ENCODE peak calls at places on chromosome 16, in ten cellular contexts. One of them, this sample, is unnamed.

GRCh38 chr16:30585022-30585399 is 486 bp downstream of the ZNF785 start:
- DNase-seq in stomach: no peak
- DNase-seq in HCT116: no peak
- DNase-seq in GM23338: peak; percentile 70
- DNase-seq in H1: no peak
- DNase-seq in Panc1: no peak
- DNase-seq in prostate gland: no peak
- DNase-seq in breast epithelium: no peak
- DNase-seq in GM12891: no peak
- DNase-seq in sigmoid colon: peak; percentile 66
- DNase-seq in this sample: peak; percentile 30

GRCh38 chr16:67641779-67642708 is 2.9 kb upstream of the CARMIL2 start:
- DNase-seq in sigmoid colon: peak; percentile 89
- DNase-seq in GM23338: no peak
- DNase-seq in prostate gland: peak; percentile 67
- DNase-seq in breast epithelium: peak; percentile 51
- DNase-seq in stomach: peak; percentile 75
- DNase-seq in HCT116: no peak
- DNase-seq in H1: no peak
- DNase-seq in Panc1: no peak
- DNase-seq in GM12891: no peak
- DNase-seq in this sample: no peak

GRCh38 chr16:84314814-84315213 is 20.1 kb downstream of the WFDC1 start:
- DNase-seq in Panc1: no peak
- DNase-seq in H1: no peak
- DNase-seq in prostate gland: no peak
- DNase-seq in sigmoid colon: peak; percentile 18
- DNase-seq in GM23338: no peak
- DNase-seq in stomach: no peak
- DNase-seq in GM12891: no peak
- DNase-seq in HCT116: no peak
- DNase-seq in breast epithelium: no peak
- DNase-seq in this sample: no peak

GRCh38 chr16:82750078-82750477 is 123.3 kb downstream of the CDH13 start:
- DNase-seq in H1: no peak
- DNase-seq in breast epithelium: no peak
- DNase-seq in sigmoid colon: no peak
- DNase-seq in GM23338: no peak
- DNase-seq in Panc1: no peak
- DNase-seq in stomach: no peak
- DNase-seq in prostate gland: no peak
- DNase-seq in HCT116: no peak
- DNase-seq in GM12891: no peak
- DNase-seq in this sample: no peak

GRCh38 chr16:77767211-77767610 is 21.2 kb upstream of the VAT1L start:
- DNase-seq in GM12891: no peak
- DNase-seq in HCT116: no peak
- DNase-seq in prostate gland: no peak
- DNase-seq in Panc1: no peak
- DNase-seq in stomach: no peak
- DNase-seq in sigmoid colon: no peak
- DNase-seq in breast epithelium: peak; percentile 27
- DNase-seq in GM23338: no peak
- DNase-seq in H1: no peak
- DNase-seq in this sample: no peak

GRCh38 chr16:52611817-52612673 is 65.1 kb upstream of the TOX3 start:
- DNase-seq in GM23338: no peak
- DNase-seq in H1: no peak
- DNase-seq in breast epithelium: no peak
- DNase-seq in HCT116: no peak
- DNase-seq in sigmoid colon: no peak
- DNase-seq in Panc1: no peak
- DNase-seq in prostate gland: no peak
- DNase-seq in GM12891: no peak
- DNase-seq in stomach: peak; percentile 44
- DNase-seq in this sample: peak; percentile 56

GRCh38 chr16:10240854-10241613 is 58.8 kb upstream of the GRIN2A start:
- DNase-seq in prostate gland: no peak
- DNase-seq in breast epithelium: no peak
- DNase-seq in sigmoid colon: no peak
- DNase-seq in stomach: no peak
- DNase-seq in Panc1: no peak
- DNase-seq in HCT116: no peak
- DNase-seq in H1: no peak
- DNase-seq in GM12891: no peak
- DNase-seq in GM23338: no peak
- DNase-seq in this sample: no peak

GRCh38 chr16:51607202-51607756 is 456.2 kb upstream of the SALL1 start:
- DNase-seq in breast epithelium: no peak
- DNase-seq in stomach: no peak
- DNase-seq in H1: no peak
- DNase-seq in prostate gland: no peak
- DNase-seq in HCT116: no peak
- DNase-seq in GM12891: no peak
- DNase-seq in GM23338: no peak
- DNase-seq in sigmoid colon: no peak
- DNase-seq in Panc1: no peak
- DNase-seq in this sample: no peak

GRCh38 chr16:87234601-87235000 is 82.6 kb downstream of the C16orf95 start:
- DNase-seq in GM12891: no peak
- DNase-seq in H1: no peak
- DNase-seq in breast epithelium: no peak
- DNase-seq in sigmoid colon: no peak
- DNase-seq in HCT116: no peak
- DNase-seq in Panc1: no peak
- DNase-seq in stomach: no peak
- DNase-seq in prostate gland: no peak
- DNase-seq in GM23338: no peak
- DNase-seq in this sample: no peak

GRCh38 chr16:57600048-57600835 is 28.2 kb upstream of the ADGRG1 start:
- DNase-seq in HCT116: peak; percentile 47
- DNase-seq in sigmoid colon: peak; percentile 62
- DNase-seq in GM12891: no peak
- DNase-seq in Panc1: no peak
- DNase-seq in GM23338: peak; percentile 88
- DNase-seq in breast epithelium: no peak
- DNase-seq in stomach: peak; percentile 79
- DNase-seq in prostate gland: peak; percentile 53
- DNase-seq in H1: peak; percentile 59
- DNase-seq in this sample: peak; percentile 75

GRCh38 chr16:89154390-89155183 is 17.0 kb upstream of the CDH15 start:
- DNase-seq in sigmoid colon: no peak
- DNase-seq in H1: no peak
- DNase-seq in breast epithelium: no peak
- DNase-seq in Panc1: no peak
- DNase-seq in prostate gland: no peak
- DNase-seq in HCT116: no peak
- DNase-seq in GM23338: no peak
- DNase-seq in stomach: no peak
- DNase-seq in GM12891: no peak
- DNase-seq in this sample: no peak

GRCh38 chr16:59259074-59259963 is 525.2 kb upstream of the GOT2 start:
- DNase-seq in GM12891: no peak
- DNase-seq in breast epithelium: no peak
- DNase-seq in Panc1: no peak
- DNase-seq in GM23338: no peak
- DNase-seq in prostate gland: no peak
- DNase-seq in sigmoid colon: no peak
- DNase-seq in H1: no peak
- DNase-seq in stomach: no peak
- DNase-seq in HCT116: no peak
- DNase-seq in this sample: no peak

GRCh38 chr16:68984467-68984866 is 121.0 kb upstream of the HAS3 start:
- DNase-seq in prostate gland: no peak
- DNase-seq in HCT116: no peak
- DNase-seq in GM23338: no peak
- DNase-seq in sigmoid colon: no peak
- DNase-seq in breast epithelium: no peak
- DNase-seq in H1: no peak
- DNase-seq in GM12891: no peak
- DNase-seq in stomach: no peak
- DNase-seq in Panc1: no peak
- DNase-seq in this sample: no peak

GRCh38 chr16:30992931-30993816 is 8.2 kb downstream of the HSD3B7 start:
- DNase-seq in GM23338: no peak
- DNase-seq in GM12891: no peak
- DNase-seq in H1: no peak
- DNase-seq in stomach: no peak
- DNase-seq in breast epithelium: no peak
- DNase-seq in prostate gland: no peak
- DNase-seq in HCT116: no peak
- DNase-seq in Panc1: no peak
- DNase-seq in sigmoid colon: no peak
- DNase-seq in this sample: no peak

GRCh38 chr16:28925386-28926228 is 569 bp upstream of the RABEP2 start:
- DNase-seq in stomach: peak; percentile 62
- DNase-seq in breast epithelium: peak; percentile 67
- DNase-seq in H1: peak; percentile 36
- DNase-seq in HCT116: peak; percentile 54
- DNase-seq in Panc1: no peak
- DNase-seq in GM12891: no peak
- DNase-seq in GM23338: peak; percentile 83
- DNase-seq in sigmoid colon: peak; percentile 87
- DNase-seq in prostate gland: peak; percentile 62
- DNase-seq in this sample: peak; percentile 76

GRCh38 chr16:89132194-89133005 is 38.7 kb downstream of the ACSF3 start:
- DNase-seq in GM23338: no peak
- DNase-seq in HCT116: no peak
- DNase-seq in Panc1: no peak
- DNase-seq in sigmoid colon: no peak
- DNase-seq in breast epithelium: no peak
- DNase-seq in H1: no peak
- DNase-seq in stomach: no peak
- DNase-seq in prostate gland: no peak
- DNase-seq in GM12891: no peak
- DNase-seq in this sample: no peak

GRCh38 chr16:66070140-66070887 is 296.2 kb upstream of the CDH5 start:
- DNase-seq in GM23338: no peak
- DNase-seq in GM12891: no peak
- DNase-seq in stomach: peak; percentile 41
- DNase-seq in prostate gland: peak; percentile 85
- DNase-seq in sigmoid colon: peak; percentile 92
- DNase-seq in H1: no peak
- DNase-seq in Panc1: no peak
- DNase-seq in HCT116: no peak
- DNase-seq in breast epithelium: peak; percentile 46
- DNase-seq in this sample: peak; percentile 52

GRCh38 chr16:53864819-53865491 is 161.0 kb downstream of the FTO start:
- DNase-seq in HCT116: peak; percentile 58
- DNase-seq in sigmoid colon: no peak
- DNase-seq in GM23338: no peak
- DNase-seq in breast epithelium: no peak
- DNase-seq in stomach: no peak
- DNase-seq in prostate gland: no peak
- DNase-seq in GM12891: no peak
- DNase-seq in H1: no peak
- DNase-seq in Panc1: no peak
- DNase-seq in this sample: no peak

GRCh38 chr16:76749780-76750375 is 441.1 kb upstream of the MON1B start:
- DNase-seq in GM23338: no peak
- DNase-seq in breast epithelium: no peak
- DNase-seq in sigmoid colon: no peak
- DNase-seq in stomach: no peak
- DNase-seq in prostate gland: no peak
- DNase-seq in Panc1: no peak
- DNase-seq in HCT116: no peak
- DNase-seq in H1: no peak
- DNase-seq in GM12891: no peak
- DNase-seq in this sample: no peak

DNA sequence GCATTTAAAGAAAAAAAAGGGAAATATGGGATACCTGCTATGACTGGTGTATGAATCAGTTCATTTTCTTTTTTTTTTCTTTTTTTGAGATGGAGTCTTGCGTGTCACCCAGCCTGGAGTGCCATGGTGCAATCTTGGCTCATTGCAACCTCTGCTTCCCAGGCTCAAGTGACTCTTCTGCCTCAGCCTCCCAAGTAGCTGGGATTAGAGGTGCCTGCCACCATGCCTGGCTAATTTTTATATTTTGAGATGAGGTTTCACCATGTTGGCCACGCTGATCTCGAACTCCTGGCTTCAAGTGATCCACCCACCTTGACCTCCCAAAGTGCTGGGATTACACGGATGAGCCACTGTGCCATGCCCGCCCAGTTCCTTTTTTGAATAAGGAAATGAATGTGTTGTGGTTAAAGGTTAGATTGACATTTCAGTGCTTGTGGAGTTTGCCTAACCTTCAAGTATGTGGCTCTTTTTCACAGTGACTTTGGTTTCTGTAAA is 7.7 kb downstream of the HAPSTR1 start:
- DNase-seq in breast epithelium: no peak
- DNase-seq in GM12891: peak; percentile 16
- DNase-seq in GM23338: no peak
- DNase-seq in Panc1: no peak
- DNase-seq in sigmoid colon: no peak
- DNase-seq in HCT116: no peak
- DNase-seq in prostate gland: no peak
- DNase-seq in stomach: peak; percentile 32
- DNase-seq in H1: no peak
- DNase-seq in this sample: no peak
- TF ChIP-seq POLR2AphosphoS5 in breast epithelium: no peak
- TF ChIP-seq POLR2AphosphoS5 in GM12891: no peak
- TF ChIP-seq POLR2AphosphoS5 in GM23338: no peak
- TF ChIP-seq POLR2AphosphoS5 in Panc1: no peak
- TF ChIP-seq POLR2AphosphoS5 in sigmoid colon: no peak
- TF ChIP-seq POLR2AphosphoS5 in HCT116: no peak
- TF ChIP-seq POLR2AphosphoS5 in prostate gland: no peak
- TF ChIP-seq POLR2AphosphoS5 in stomach: peak; percentile 57
- TF ChIP-seq POLR2AphosphoS5 in H1: no peak
- TF ChIP-seq POLR2AphosphoS5 in this sample: peak; percentile 8

GRCh38 chr16:1543085-1543896 is 9.8 kb downstream of the TMEM204 start:
- DNase-seq in sigmoid colon: peak; percentile 80
- DNase-seq in GM23338: peak; percentile 67
- DNase-seq in GM12891: peak; percentile 59
- DNase-seq in stomach: peak; percentile 32
- DNase-seq in HCT116: peak; percentile 31
- DNase-seq in Panc1: no peak
- DNase-seq in prostate gland: no peak
- DNase-seq in breast epithelium: no peak
- DNase-seq in H1: no peak
- DNase-seq in this sample: peak; percentile 43
- TF ChIP-seq POLR2AphosphoS5 in sigmoid colon: no peak
- TF ChIP-seq POLR2AphosphoS5 in GM23338: no peak
- TF ChIP-seq POLR2AphosphoS5 in GM12891: no peak
- TF ChIP-seq POLR2AphosphoS5 in stomach: no peak
- TF ChIP-seq POLR2AphosphoS5 in HCT116: no peak
- TF ChIP-seq POLR2AphosphoS5 in Panc1: no peak
- TF ChIP-seq POLR2AphosphoS5 in prostate gland: no peak
- TF ChIP-seq POLR2AphosphoS5 in breast epithelium: peak; percentile 10
- TF ChIP-seq POLR2AphosphoS5 in H1: no peak
- TF ChIP-seq POLR2AphosphoS5 in this sample: no peak

GRCh38 chr16:85989376-85989775 is 90.4 kb downstream of the IRF8 start:
- DNase-seq in H1: no peak
- DNase-seq in stomach: no peak
- DNase-seq in breast epithelium: no peak
- DNase-seq in GM23338: no peak
- DNase-seq in GM12891: no peak
- DNase-seq in HCT116: no peak
- DNase-seq in sigmoid colon: peak; percentile 34
- DNase-seq in prostate gland: no peak
- DNase-seq in Panc1: no peak
- DNase-seq in this sample: no peak
- TF ChIP-seq POLR2AphosphoS5 in H1: no peak
- TF ChIP-seq POLR2AphosphoS5 in stomach: no peak
- TF ChIP-seq POLR2AphosphoS5 in breast epithelium: no peak
- TF ChIP-seq POLR2AphosphoS5 in GM23338: no peak
- TF ChIP-seq POLR2AphosphoS5 in GM12891: no peak
- TF ChIP-seq POLR2AphosphoS5 in HCT116: no peak
- TF ChIP-seq POLR2AphosphoS5 in sigmoid colon: no peak
- TF ChIP-seq POLR2AphosphoS5 in prostate gland: no peak
- TF ChIP-seq POLR2AphosphoS5 in Panc1: no peak
- TF ChIP-seq POLR2AphosphoS5 in this sample: no peak

GRCh38 chr16:396605-397004 is 394 bp upstream of the NME4 start:
- DNase-seq in stomach: no peak
- DNase-seq in sigmoid colon: peak; percentile 80
- DNase-seq in Panc1: no peak
- DNase-seq in GM23338: peak; percentile 71
- DNase-seq in HCT116: no peak
- DNase-seq in prostate gland: no peak
- DNase-seq in breast epithelium: no peak
- DNase-seq in H1: no peak
- DNase-seq in GM12891: no peak
- DNase-seq in this sample: peak; percentile 39
- TF ChIP-seq POLR2AphosphoS5 in stomach: peak; percentile 4
- TF ChIP-seq POLR2AphosphoS5 in sigmoid colon: no peak
- TF ChIP-seq POLR2AphosphoS5 in Panc1: peak; percentile 29
- TF ChIP-seq POLR2AphosphoS5 in GM23338: no peak
- TF ChIP-seq POLR2AphosphoS5 in HCT116: no peak
- TF ChIP-seq POLR2AphosphoS5 in prostate gland: no peak
- TF ChIP-seq POLR2AphosphoS5 in breast epithelium: no peak
- TF ChIP-seq POLR2AphosphoS5 in H1: peak; percentile 2
- TF ChIP-seq POLR2AphosphoS5 in GM12891: no peak
- TF ChIP-seq POLR2AphosphoS5 in this sample: no peak